ENCODE peak calls at places on chromosomes 7 and 10, in eight cellular contexts. One of them, this sample, is unnamed.

GRCh38 chr7:120054376-120055100 is 218.4 kb upstream of the KCND2 start:
- DNase-seq in BJ: no peak
- DNase-seq in AG10803: no peak
- DNase-seq in A549: no peak
- DNase-seq in mucosa of descending colon: no peak
- DNase-seq in fibroblast of lung: peak
- DNase-seq in WERI-Rb-1: no peak
- DNase-seq in psoas muscle: no peak
- DNase-seq in this sample: no peak

GRCh38 chr7:131574741-131575140 is 18.3 kb upstream of the PODXL start:
- DNase-seq in BJ: no peak
- DNase-seq in AG10803: peak
- DNase-seq in A549: no peak
- DNase-seq in mucosa of descending colon: no peak
- DNase-seq in fibroblast of lung: peak
- DNase-seq in WERI-Rb-1: no peak
- DNase-seq in psoas muscle: no peak
- DNase-seq in this sample: no peak

GRCh38 chr7:37538945-37539344 is 90.3 kb upstream of the ELMO1 start:
- DNase-seq in BJ: no peak
- DNase-seq in AG10803: no peak
- DNase-seq in A549: no peak
- DNase-seq in mucosa of descending colon: no peak
- DNase-seq in fibroblast of lung: no peak
- DNase-seq in WERI-Rb-1: no peak
- DNase-seq in psoas muscle: no peak
- DNase-seq in this sample: no peak

GRCh38 chr10:62451606-62451965 is 77.4 kb downstream of the ZNF365 start:
- DNase-seq in BJ: no peak
- DNase-seq in AG10803: peak
- DNase-seq in A549: no peak
- DNase-seq in mucosa of descending colon: no peak
- DNase-seq in fibroblast of lung: peak
- DNase-seq in WERI-Rb-1: no peak
- DNase-seq in psoas muscle: no peak
- DNase-seq in this sample: no peak

GRCh38 chr7:141312828-141313521 is 238.2 kb upstream of the AGK start:
- DNase-seq in BJ: no peak
- DNase-seq in AG10803: no peak
- DNase-seq in A549: no peak
- DNase-seq in mucosa of descending colon: no peak
- DNase-seq in fibroblast of lung: no peak
- DNase-seq in WERI-Rb-1: no peak
- DNase-seq in psoas muscle: no peak
- DNase-seq in this sample: no peak

GRCh38 chr7:75966209-75966961 is 28.0 kb downstream of the TMEM120A start:
- DNase-seq in BJ: peak
- DNase-seq in AG10803: peak
- DNase-seq in A549: no peak
- DNase-seq in mucosa of descending colon: no peak
- DNase-seq in fibroblast of lung: peak
- DNase-seq in WERI-Rb-1: peak
- DNase-seq in psoas muscle: peak
- DNase-seq in this sample: peak

GRCh38 chr7:137851361-137851945 is 4.7 kb upstream of the DGKI start:
- DNase-seq in BJ: no peak
- DNase-seq in AG10803: peak
- DNase-seq in A549: no peak
- DNase-seq in mucosa of descending colon: no peak
- DNase-seq in fibroblast of lung: peak
- DNase-seq in WERI-Rb-1: no peak
- DNase-seq in psoas muscle: no peak
- DNase-seq in this sample: no peak

GRCh38 chr7:25025218-25025671 is 45.3 kb upstream of the OSBPL3 start:
- DNase-seq in BJ: peak
- DNase-seq in AG10803: peak
- DNase-seq in A549: no peak
- DNase-seq in mucosa of descending colon: no peak
- DNase-seq in fibroblast of lung: peak
- DNase-seq in WERI-Rb-1: no peak
- DNase-seq in psoas muscle: no peak
- DNase-seq in this sample: peak

GRCh38 chr10:49418053-49418326 is 22.1 kb upstream of the DRGX start:
- DNase-seq in BJ: no peak
- DNase-seq in AG10803: no peak
- DNase-seq in A549: no peak
- DNase-seq in mucosa of descending colon: no peak
- DNase-seq in fibroblast of lung: no peak
- DNase-seq in WERI-Rb-1: no peak
- DNase-seq in psoas muscle: no peak
- DNase-seq in this sample: no peak

GRCh38 chr7:1210979-1211608 is 21.6 kb upstream of the UNCX start:
- DNase-seq in BJ: no peak
- DNase-seq in AG10803: no peak
- DNase-seq in A549: no peak
- DNase-seq in mucosa of descending colon: no peak
- DNase-seq in fibroblast of lung: no peak
- DNase-seq in WERI-Rb-1: peak
- DNase-seq in psoas muscle: no peak
- DNase-seq in this sample: no peak

GRCh38 chr10:122541541-122542002 is 19.0 kb upstream of the DMBT1 start:
- DNase-seq in BJ: no peak
- DNase-seq in AG10803: peak
- DNase-seq in A549: no peak
- DNase-seq in mucosa of descending colon: no peak
- DNase-seq in fibroblast of lung: no peak
- DNase-seq in WERI-Rb-1: no peak
- DNase-seq in psoas muscle: no peak
- DNase-seq in this sample: no peak

GRCh38 chr7:2862831-2863361 is 18.8 kb upstream of the GNA12 start:
- DNase-seq in BJ: no peak
- DNase-seq in AG10803: no peak
- DNase-seq in A549: no peak
- DNase-seq in mucosa of descending colon: no peak
- DNase-seq in fibroblast of lung: peak
- DNase-seq in WERI-Rb-1: no peak
- DNase-seq in psoas muscle: peak
- DNase-seq in this sample: peak

GRCh38 chr7:40777913-40778312 is 643.1 kb downstream of the SUGCT start:
- DNase-seq in BJ: no peak
- DNase-seq in AG10803: no peak
- DNase-seq in A549: no peak
- DNase-seq in mucosa of descending colon: no peak
- DNase-seq in fibroblast of lung: no peak
- DNase-seq in WERI-Rb-1: no peak
- DNase-seq in psoas muscle: no peak
- DNase-seq in this sample: no peak

GRCh38 chr10:128522551-128523289 is 396.5 kb upstream of the MKI67 start:
- DNase-seq in BJ: no peak
- DNase-seq in AG10803: no peak
- DNase-seq in A549: no peak
- DNase-seq in mucosa of descending colon: no peak
- DNase-seq in fibroblast of lung: no peak
- DNase-seq in WERI-Rb-1: no peak
- DNase-seq in psoas muscle: no peak
- DNase-seq in this sample: no peak

GRCh38 chr7:29177963-29178612 is 16.5 kb upstream of the CHN2 start:
- DNase-seq in BJ: no peak
- DNase-seq in AG10803: no peak
- DNase-seq in A549: no peak
- DNase-seq in mucosa of descending colon: no peak
- DNase-seq in fibroblast of lung: peak
- DNase-seq in WERI-Rb-1: no peak
- DNase-seq in psoas muscle: peak
- DNase-seq in this sample: no peak

GRCh38 chr10:125137601-125138438 is 22.5 kb downstream of the CTBP2 start:
- DNase-seq in BJ: no peak
- DNase-seq in AG10803: no peak
- DNase-seq in A549: no peak
- DNase-seq in mucosa of descending colon: peak
- DNase-seq in fibroblast of lung: no peak
- DNase-seq in WERI-Rb-1: no peak
- DNase-seq in psoas muscle: no peak
- DNase-seq in this sample: no peak

GRCh38 chr7:122550545-122550944 is 148.4 kb downstream of the RNF133 start:
- DNase-seq in BJ: no peak
- DNase-seq in AG10803: peak
- DNase-seq in A549: no peak
- DNase-seq in mucosa of descending colon: no peak
- DNase-seq in fibroblast of lung: peak
- DNase-seq in WERI-Rb-1: no peak
- DNase-seq in psoas muscle: no peak
- DNase-seq in this sample: no peak

GRCh38 chr7:5550831-5551230 is 127.2 kb upstream of the TNRC18 start:
- DNase-seq in BJ: no peak
- DNase-seq in AG10803: no peak
- DNase-seq in A549: no peak
- DNase-seq in mucosa of descending colon: no peak
- DNase-seq in fibroblast of lung: no peak
- DNase-seq in WERI-Rb-1: no peak
- DNase-seq in psoas muscle: no peak
- DNase-seq in this sample: no peak

GRCh38 chr10:37734971-37735370 is 122.4 kb downstream of the ZNF248 start:
- DNase-seq in BJ: no peak
- DNase-seq in AG10803: peak
- DNase-seq in A549: peak
- DNase-seq in mucosa of descending colon: no peak
- DNase-seq in fibroblast of lung: peak
- DNase-seq in WERI-Rb-1: no peak
- DNase-seq in psoas muscle: no peak
- DNase-seq in this sample: no peak

GRCh38 chr10:11958956-11959355 is 83.7 kb downstream of the UPF2 start:
- DNase-seq in BJ: no peak
- DNase-seq in AG10803: no peak
- DNase-seq in A549: no peak
- DNase-seq in mucosa of descending colon: no peak
- DNase-seq in fibroblast of lung: no peak
- DNase-seq in WERI-Rb-1: no peak
- DNase-seq in psoas muscle: no peak
- DNase-seq in this sample: no peak

GRCh38 chr7:105277341-105277740 is 111.4 kb downstream of the SRPK2 start:
- DNase-seq in BJ: no peak
- DNase-seq in AG10803: no peak
- DNase-seq in A549: peak
- DNase-seq in mucosa of descending colon: no peak
- DNase-seq in fibroblast of lung: peak
- DNase-seq in WERI-Rb-1: no peak
- DNase-seq in psoas muscle: no peak
- DNase-seq in this sample: peak

GRCh38 chr10:58588673-58589265 is 76.1 kb downstream of the BICC1 start:
- DNase-seq in BJ: no peak
- DNase-seq in AG10803: no peak
- DNase-seq in A549: no peak
- DNase-seq in mucosa of descending colon: no peak
- DNase-seq in fibroblast of lung: no peak
- DNase-seq in WERI-Rb-1: peak
- DNase-seq in psoas muscle: peak
- DNase-seq in this sample: no peak

GRCh38 chr7:148503900-148504487 is 86.6 kb upstream of the C7orf33 start:
- DNase-seq in BJ: no peak
- DNase-seq in AG10803: peak
- DNase-seq in A549: peak
- DNase-seq in mucosa of descending colon: no peak
- DNase-seq in fibroblast of lung: peak
- DNase-seq in WERI-Rb-1: no peak
- DNase-seq in psoas muscle: no peak
- DNase-seq in this sample: peak

GRCh38 chr7:26101471-26102151 is 50.4 kb upstream of the NFE2L3 start:
- DNase-seq in BJ: no peak
- DNase-seq in AG10803: no peak
- DNase-seq in A549: no peak
- DNase-seq in mucosa of descending colon: peak
- DNase-seq in fibroblast of lung: no peak
- DNase-seq in WERI-Rb-1: peak
- DNase-seq in psoas muscle: peak
- DNase-seq in this sample: no peak

GRCh38 chr10:113099431-113100298 is 149.6 kb downstream of the TCF7L2 start:
- DNase-seq in BJ: no peak
- DNase-seq in AG10803: no peak
- DNase-seq in A549: no peak
- DNase-seq in mucosa of descending colon: no peak
- DNase-seq in fibroblast of lung: peak
- DNase-seq in WERI-Rb-1: no peak
- DNase-seq in psoas muscle: no peak
- DNase-seq in this sample: no peak

GRCh38 chr10:102342958-102343357 is 52.5 kb upstream of the NFKB2 start:
- DNase-seq in BJ: no peak
- DNase-seq in AG10803: peak
- DNase-seq in A549: no peak
- DNase-seq in mucosa of descending colon: no peak
- DNase-seq in fibroblast of lung: peak
- DNase-seq in WERI-Rb-1: no peak
- DNase-seq in psoas muscle: no peak
- DNase-seq in this sample: peak

GRCh38 chr7:90648834-90649233 is 52.7 kb downstream of the CDK14 start:
- DNase-seq in BJ: no peak
- DNase-seq in AG10803: no peak
- DNase-seq in A549: no peak
- DNase-seq in mucosa of descending colon: no peak
- DNase-seq in fibroblast of lung: no peak
- DNase-seq in WERI-Rb-1: no peak
- DNase-seq in psoas muscle: no peak
- DNase-seq in this sample: peak
- TF ChIP-seq CTCF in BJ: no peak
- TF ChIP-seq CTCF in AG10803: no peak
- TF ChIP-seq CTCF in A549: no peak
- TF ChIP-seq CTCF in mucosa of descending colon: no peak
- TF ChIP-seq CTCF in fibroblast of lung: no peak
- TF ChIP-seq CTCF in WERI-Rb-1: no peak
- TF ChIP-seq CTCF in psoas muscle: no peak
- TF ChIP-seq CTCF in this sample: no peak

GRCh38 chr7:136087881-136088280 is 110.7 kb upstream of the MTPN start:
- DNase-seq in BJ: no peak
- DNase-seq in AG10803: no peak
- DNase-seq in A549: no peak
- DNase-seq in mucosa of descending colon: no peak
- DNase-seq in fibroblast of lung: no peak
- DNase-seq in WERI-Rb-1: no peak
- DNase-seq in psoas muscle: no peak
- DNase-seq in this sample: no peak

GRCh38 chr7:136086712-136087111 is 109.6 kb upstream of the MTPN start:
- DNase-seq in BJ: peak
- DNase-seq in AG10803: peak
- DNase-seq in A549: peak
- DNase-seq in mucosa of descending colon: no peak
- DNase-seq in fibroblast of lung: peak
- DNase-seq in WERI-Rb-1: no peak
- DNase-seq in psoas muscle: no peak
- DNase-seq in this sample: peak
- H3K4me3 ChIP-seq in BJ: peak
- H3K4me3 ChIP-seq in AG10803: peak
- H3K4me3 ChIP-seq in A549: peak
- H3K4me3 ChIP-seq in mucosa of descending colon: no peak
- H3K4me3 ChIP-seq in fibroblast of lung: peak
- H3K4me3 ChIP-seq in WERI-Rb-1: no peak
- H3K4me3 ChIP-seq in psoas muscle: peak
- H3K4me3 ChIP-seq in this sample: peak

GRCh38 chr10:94963901-94964300 is 25.4 kb downstream of the CYP2C9 start:
- DNase-seq in BJ: no peak
- DNase-seq in AG10803: peak
- DNase-seq in A549: peak
- DNase-seq in mucosa of descending colon: no peak
- DNase-seq in fibroblast of lung: peak
- DNase-seq in WERI-Rb-1: peak
- DNase-seq in psoas muscle: no peak
- DNase-seq in this sample: peak
- TF ChIP-seq CTCF in BJ: peak
- TF ChIP-seq CTCF in AG10803: peak
- TF ChIP-seq CTCF in A549: peak
- TF ChIP-seq CTCF in mucosa of descending colon: peak
- TF ChIP-seq CTCF in fibroblast of lung: peak
- TF ChIP-seq CTCF in WERI-Rb-1: peak
- TF ChIP-seq CTCF in psoas muscle: peak
- TF ChIP-seq CTCF in this sample: peak

GRCh38 chr7:22709857-22710256 is 17.1 kb upstream of the IL6 start:
- DNase-seq in BJ: no peak
- DNase-seq in AG10803: no peak
- DNase-seq in A549: no peak
- DNase-seq in mucosa of descending colon: no peak
- DNase-seq in fibroblast of lung: no peak
- DNase-seq in WERI-Rb-1: no peak
- DNase-seq in psoas muscle: no peak
- DNase-seq in this sample: no peak
- H3K4me3 ChIP-seq in BJ: no peak
- H3K4me3 ChIP-seq in AG10803: no peak
- H3K4me3 ChIP-seq in A549: no peak
- H3K4me3 ChIP-seq in mucosa of descending colon: no peak
- H3K4me3 ChIP-seq in fibroblast of lung: no peak
- H3K4me3 ChIP-seq in WERI-Rb-1: no peak
- H3K4me3 ChIP-seq in psoas muscle: no peak
- H3K4me3 ChIP-seq in this sample: no peak